ENCODE peak calls at places on chromosome 13, in four cellular contexts. Y is HepG2, B is K562, X is A549. Z is an unnamed sample.

GRCh38 chr13:68897331-68897730 is 1210.3 kb upstream of the ATXN8OS start:
- DNase-seq in Y (no peak), B (no peak), X (no peak), Z (no peak)

GRCh38 chr13:30607908-30608307 is 9.8 kb upstream of the USPL1 start:
- DNase-seq in Y (no peak), B (no peak), X (no peak), Z (no peak)

GRCh38 chr13:101757446-101758039 is 305.1 kb downstream of the ITGBL1 start:
- DNase-seq in Y (no peak), B (no peak), X (peak; percentile 28), Z (no peak)

GRCh38 chr13:93318538-93318937 is 91.9 kb downstream of the GPC6 start:
- DNase-seq in Y (peak; percentile 3), B (no peak), X (no peak), Z (no peak)

GRCh38 chr13:51221108-51221507 is 1.1 kb upstream of the FAM124A start:
- DNase-seq in Y (no peak), B (no peak), X (no peak), Z (no peak)

GRCh38 chr13:112127564-112127963 is 60.6 kb downstream of the SOX1 start:
- DNase-seq in Y (no peak), B (no peak), X (no peak), Z (no peak)

GRCh38 chr13:40550130-40550529 is 116.3 kb downstream of the FOXO1 start:
- DNase-seq in Y (peak; percentile 34), B (no peak), X (no peak), Z (no peak)

GRCh38 chr13:54234607-54235006 is 1206.0 kb downstream of the OLFM4 start:
- DNase-seq in Y (no peak), B (no peak), X (no peak), Z (no peak)

GRCh38 chr13:48265217-48265815 is 32.3 kb downstream of the ITM2B start:
- DNase-seq in Y (no peak), B (no peak), X (no peak), Z (no peak)

GRCh38 chr13:41682766-41683165 is 225.4 kb downstream of the RGCC start:
- DNase-seq in Y (no peak), B (no peak), X (no peak), Z (no peak)

GRCh38 chr13:79799049-79799448 is 318.1 kb downstream of the NDFIP2 start:
- DNase-seq in Y (no peak), B (no peak), X (no peak), Z (no peak)

GRCh38 chr13:40389081-40389641 is 277.3 kb downstream of the FOXO1 start:
- DNase-seq in Y (no peak), B (no peak), X (no peak), Z (no peak)

GRCh38 chr13:40306817-40307216 is 359.6 kb downstream of the FOXO1 start:
- DNase-seq in Y (no peak), B (no peak), X (no peak), Z (no peak)

GRCh38 chr13:103960011-103960410 is 893.8 kb upstream of the SLC10A2 start:
- DNase-seq in Y (no peak), B (no peak), X (no peak), Z (no peak)

GRCh38 chr13:113291997-113292862 is 4.8 kb upstream of the LAMP1 start:
- DNase-seq in Y (no peak), B (peak; percentile 55), X (no peak), Z (no peak)

GRCh38 chr13:95317037-95317989 is 16.1 kb upstream of the ABCC4 start:
- DNase-seq in Y (no peak), B (peak; percentile 63), X (no peak), Z (no peak)

GRCh38 chr13:23510544-23510916 is 59.7 kb upstream of the TNFRSF19 start:
- DNase-seq in Y (no peak), B (no peak), X (no peak), Z (no peak)

GRCh38 chr13:108895220-108895704 is 265.9 kb downstream of the MYO16 start:
- DNase-seq in Y (peak; percentile 36), B (peak; percentile 48), X (no peak), Z (no peak)

GRCh38 chr13:112785419-112785856 is 95.6 kb downstream of the ATP11A start:
- DNase-seq in Y (no peak), B (no peak), X (no peak), Z (no peak)

GRCh38 chr13:101150998-101151397 is 265.3 kb downstream of the NALCN start:
- DNase-seq in Y (no peak), B (no peak), X (no peak), Z (no peak)

GRCh38 chr13:79937311-79938243 is 403.3 kb downstream of the SPRY2 start:
- DNase-seq in Y (no peak), B (no peak), X (no peak), Z (no peak)

GRCh38 chr13:39542361-39542760 is 60.6 kb downstream of the LHFPL6 start:
- DNase-seq in Y (no peak), B (no peak), X (no peak), Z (no peak)

GRCh38 chr13:73090116-73090811 is 31.5 kb downstream of the KLF5 start:
- DNase-seq in Y (peak; percentile 95), B (peak; percentile 45), X (peak; percentile 79), Z (no peak)

GRCh38 chr13:79245937-79246574 is 160.0 kb downstream of the RBM26 start:
- DNase-seq in Y (no peak), B (no peak), X (no peak), Z (no peak)

GRCh38 chr13:35472308-35473008 is 4.0 kb downstream of the MAB21L1 start:
- DNase-seq in Y (no peak), B (no peak), X (no peak), Z (no peak)

DNA sequence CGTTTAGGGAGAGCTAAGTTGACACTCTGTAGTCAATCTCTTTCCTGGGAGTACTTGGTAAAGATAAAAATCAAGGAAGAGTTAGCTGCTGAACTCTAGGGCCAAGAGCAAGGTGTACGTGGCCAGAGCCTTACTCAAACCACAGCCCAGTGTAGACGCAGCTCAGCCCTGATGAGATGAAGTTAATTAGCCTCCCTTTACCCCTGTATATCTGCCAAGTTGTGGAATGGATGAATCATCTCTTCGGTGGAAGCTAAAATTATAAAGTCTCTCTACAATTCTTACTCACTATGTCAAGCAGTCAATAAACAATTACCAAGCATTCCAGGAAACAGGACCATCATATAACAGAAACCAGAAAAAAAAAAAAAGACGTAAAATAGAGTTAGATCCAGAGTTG is 146.9 kb upstream of the UFM1 start:
- DNase-seq in Y (no peak), B (no peak), X (no peak), Z (no peak)
- TF ChIP-seq CHD2 in Y (no peak), B (no peak), X (no peak), Z (no peak)

DNA sequence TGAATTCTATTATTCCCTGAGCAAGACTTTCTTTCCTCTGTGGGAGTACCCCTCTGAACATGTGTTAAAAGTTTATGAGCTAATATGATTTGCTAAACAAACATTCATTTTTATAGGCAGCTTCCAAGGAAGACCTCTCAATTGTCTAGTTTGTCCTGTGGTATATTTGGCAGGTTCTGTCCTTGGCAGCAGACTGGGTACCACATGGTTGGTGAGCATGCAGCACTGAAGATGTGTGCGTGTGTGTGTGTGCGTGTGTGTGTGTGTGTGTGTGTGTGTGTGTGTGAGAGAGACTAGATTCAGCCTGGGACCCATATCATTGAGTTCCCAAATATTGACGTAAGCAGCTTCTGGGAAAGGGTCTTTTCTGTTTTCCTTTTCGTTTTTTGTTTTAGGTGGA is 24.0 kb downstream of the FGF9 start:
- DNase-seq in Y (no peak), B (no peak), X (no peak), Z (no peak)
- TF ChIP-seq HDAC2 in Y (no peak), B (no peak), X (no peak), Z (no peak)

DNA sequence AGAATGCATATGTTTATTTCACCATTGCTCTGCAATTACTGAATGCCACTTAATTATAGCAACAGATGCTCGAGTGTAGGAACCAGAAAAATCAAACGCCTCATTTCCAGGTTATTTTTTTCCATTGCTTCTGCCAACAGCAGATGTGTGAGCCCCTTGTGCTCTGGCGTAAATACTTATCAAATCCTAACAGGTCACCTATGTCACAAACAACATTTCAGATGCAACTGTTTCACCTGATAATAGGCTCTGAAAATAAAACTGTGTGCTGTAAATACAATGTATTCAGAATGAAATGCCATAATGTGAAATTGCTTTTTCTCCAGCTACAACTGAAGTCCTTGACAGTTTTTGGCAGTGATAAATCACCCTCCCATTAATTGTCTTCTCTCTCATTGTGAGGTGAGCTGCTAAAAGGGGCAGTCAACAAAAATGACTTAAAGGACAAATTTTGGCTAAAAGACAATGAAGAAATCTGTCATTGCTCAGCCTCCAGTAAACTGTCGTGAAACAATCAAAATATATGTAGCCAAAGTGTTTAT is 344.0 kb downstream of the DACH1 start:
- DNase-seq in Y (no peak), B (no peak), X (no peak), Z (no peak)
- TF ChIP-seq CHD2 in Y (no peak), B (no peak), X (no peak), Z (no peak)

GRCh38 chr13:107018285-107018684 is 450.3 kb upstream of the ARGLU1 start:
- DNase-seq in Y (no peak), B (no peak), X (no peak), Z (no peak)
- TF ChIP-seq HDAC2 in Y (no peak), B (no peak), X (no peak), Z (no peak)

GRCh38 chr13:43783820-43784219 is 3.0 kb downstream of the ENOX1 start:
- DNase-seq in Y (no peak), B (no peak), X (peak; percentile 9), Z (no peak)
- TF ChIP-seq CHD2 in Y (no peak), B (no peak), X (no peak), Z (no peak)

GRCh38 chr13:46077260-46077659 is 24.7 kb upstream of the ZC3H13 start:
- DNase-seq in Y (no peak), B (no peak), X (no peak), Z (no peak)
- TF ChIP-seq HDAC2 in Y (no peak), B (no peak), X (no peak), Z (no peak)

GRCh38 chr13:74246398-74246975 is 112.3 kb upstream of the KLF12 start:
- DNase-seq in Y (no peak), B (no peak), X (no peak), Z (no peak)
- TF ChIP-seq CHD2 in Y (no peak), B (no peak), X (no peak), Z (no peak)

Z was measured in H1.